ENCODE peak calls at places on chromosomes 12 and 14, in six cellular contexts. One of them, this sample, is unnamed.

GRCh38 chr14:104399432-104400155 is 180.0 kb upstream of the C14orf180 start:
- DNase-seq in breast epithelium: no peak
- DNase-seq in Daoy: no peak
- DNase-seq in non-pigmented ciliary epithelial cell: no peak
- DNase-seq in RPMI7951: no peak
- DNase-seq in hepatic stellate cell: no peak
- DNase-seq in this sample: no peak

GRCh38 chr12:101803978-101804377 is 26.8 kb downstream of the GNPTAB start:
- DNase-seq in breast epithelium: no peak
- DNase-seq in Daoy: no peak
- DNase-seq in non-pigmented ciliary epithelial cell: no peak
- DNase-seq in RPMI7951: no peak
- DNase-seq in hepatic stellate cell: no peak
- DNase-seq in this sample: no peak

GRCh38 chr14:20614038-20614840 is 23.1 kb upstream of the RNASE12 start:
- DNase-seq in breast epithelium: no peak
- DNase-seq in Daoy: peak; percentile 69
- DNase-seq in non-pigmented ciliary epithelial cell: no peak
- DNase-seq in RPMI7951: no peak
- DNase-seq in hepatic stellate cell: no peak
- DNase-seq in this sample: no peak

GRCh38 chr12:106585862-106586534 is 3.2 kb downstream of the RFX4 start:
- DNase-seq in breast epithelium: no peak
- DNase-seq in Daoy: peak; percentile 58
- DNase-seq in non-pigmented ciliary epithelial cell: no peak
- DNase-seq in RPMI7951: no peak
- DNase-seq in hepatic stellate cell: no peak
- DNase-seq in this sample: no peak

GRCh38 chr12:90064759-90065158 is 356.1 kb upstream of the ATP2B1 start:
- DNase-seq in breast epithelium: no peak
- DNase-seq in Daoy: no peak
- DNase-seq in non-pigmented ciliary epithelial cell: no peak
- DNase-seq in RPMI7951: peak; percentile 73
- DNase-seq in hepatic stellate cell: no peak
- DNase-seq in this sample: no peak

GRCh38 chr14:93926209-93926872 is 803 bp upstream of the FAM181A start:
- DNase-seq in breast epithelium: no peak
- DNase-seq in Daoy: no peak
- DNase-seq in non-pigmented ciliary epithelial cell: no peak
- DNase-seq in RPMI7951: no peak
- DNase-seq in hepatic stellate cell: no peak
- DNase-seq in this sample: no peak

GRCh38 chr12:118549506-118550109 is 173.3 kb downstream of the SUDS3 start:
- DNase-seq in breast epithelium: no peak
- DNase-seq in Daoy: no peak
- DNase-seq in non-pigmented ciliary epithelial cell: peak; percentile 15
- DNase-seq in RPMI7951: peak; percentile 5
- DNase-seq in hepatic stellate cell: no peak
- DNase-seq in this sample: no peak

GRCh38 chr14:50835280-50835679 is 4.3 kb upstream of the NIN start:
- DNase-seq in breast epithelium: no peak
- DNase-seq in Daoy: peak; percentile 73
- DNase-seq in non-pigmented ciliary epithelial cell: no peak
- DNase-seq in RPMI7951: peak; percentile 44
- DNase-seq in hepatic stellate cell: no peak
- DNase-seq in this sample: no peak

GRCh38 chr12:85804663-85805062 is 31.5 kb downstream of the RASSF9 start:
- DNase-seq in breast epithelium: no peak
- DNase-seq in Daoy: peak; percentile 58
- DNase-seq in non-pigmented ciliary epithelial cell: no peak
- DNase-seq in RPMI7951: no peak
- DNase-seq in hepatic stellate cell: no peak
- DNase-seq in this sample: no peak

This sample was measured in smooth muscle cell of the brain vasculature.